ENCODE peak calls at places on chromosomes 3 and 15, in six cellular contexts. One of them, this sample, is unnamed.

GRCh38 chr3:65776494-65776893 is 262.2 kb downstream of the MAGI1 start:
- DNase-seq in amniotic stem cell: no peak
- DNase-seq in choroid plexus epithelial cell: no peak
- DNase-seq in ascending aorta: no peak
- DNase-seq in B cell: no peak
- DNase-seq in prostate gland: no peak
- DNase-seq in this sample: peak

GRCh38 chr3:131762981-131763380 is 260.2 kb upstream of the MRPL3 start:
- DNase-seq in choroid plexus epithelial cell: no peak
- DNase-seq in ascending aorta: no peak
- DNase-seq in B cell: no peak
- DNase-seq in amniotic stem cell: no peak
- DNase-seq in prostate gland: no peak
- DNase-seq in this sample: peak

GRCh38 chr3:122356402-122356801 is 26.6 kb downstream of the MIX23 start:
- DNase-seq in prostate gland: peak
- DNase-seq in B cell: no peak
- DNase-seq in choroid plexus epithelial cell: peak
- DNase-seq in amniotic stem cell: no peak
- DNase-seq in ascending aorta: no peak
- DNase-seq in this sample: peak

GRCh38 chr3:23169551-23169950 is 33.6 kb upstream of the UBE2E2 start:
- DNase-seq in choroid plexus epithelial cell: no peak
- DNase-seq in B cell: no peak
- DNase-seq in amniotic stem cell: no peak
- DNase-seq in ascending aorta: no peak
- DNase-seq in prostate gland: no peak
- DNase-seq in this sample: no peak

GRCh38 chr3:156432563-156432962 is 122.4 kb downstream of the SSR3 start:
- DNase-seq in B cell: no peak
- DNase-seq in amniotic stem cell: no peak
- DNase-seq in ascending aorta: no peak
- DNase-seq in prostate gland: no peak
- DNase-seq in choroid plexus epithelial cell: no peak
- DNase-seq in this sample: peak

GRCh38 chr15:67776600-67776999 is 48.7 kb upstream of the SKOR1 start:
- DNase-seq in prostate gland: no peak
- DNase-seq in choroid plexus epithelial cell: peak
- DNase-seq in amniotic stem cell: no peak
- DNase-seq in ascending aorta: no peak
- DNase-seq in B cell: no peak
- DNase-seq in this sample: no peak

GRCh38 chr15:39200586-39200985 is 380.3 kb upstream of the THBS1 start:
- DNase-seq in B cell: no peak
- DNase-seq in ascending aorta: no peak
- DNase-seq in amniotic stem cell: no peak
- DNase-seq in prostate gland: no peak
- DNase-seq in choroid plexus epithelial cell: no peak
- DNase-seq in this sample: no peak

GRCh38 chr15:91908401-91908800 is 54.9 kb downstream of the SLCO3A1 start:
- DNase-seq in amniotic stem cell: no peak
- DNase-seq in ascending aorta: peak
- DNase-seq in prostate gland: no peak
- DNase-seq in choroid plexus epithelial cell: peak
- DNase-seq in B cell: no peak
- DNase-seq in this sample: peak

GRCh38 chr3:72214065-72215048 is 429.4 kb upstream of the PROK2 start:
- DNase-seq in choroid plexus epithelial cell: no peak
- DNase-seq in B cell: no peak
- DNase-seq in ascending aorta: no peak
- DNase-seq in amniotic stem cell: no peak
- DNase-seq in prostate gland: no peak
- DNase-seq in this sample: no peak

GRCh38 chr3:124263168-124263567 is 271.2 kb upstream of the ROPN1 start:
- DNase-seq in choroid plexus epithelial cell: peak
- DNase-seq in amniotic stem cell: peak
- DNase-seq in prostate gland: no peak
- DNase-seq in B cell: no peak
- DNase-seq in ascending aorta: no peak
- DNase-seq in this sample: peak